ENCODE peak calls at places on chromosomes 11 and 22, in seven cellular contexts. J is HCT116, T is SK-N-SH, Z is GM12878, V is H1, E is HepG2, O is K562. W is an unnamed sample.

GRCh38 chr22:33357894-33358440 is 299.8 kb upstream of the SYN3 start:
- DNase-seq in O (no peak), E (no peak), V (no peak), T (no peak), J (no peak), Z (no peak), W (no peak)

GRCh38 chr22:17402304-17402703 is 33.0 kb downstream of the CECR2 start:
- DNase-seq in J (no peak), Z (no peak), V (no peak), O (no peak), T (no peak), E (no peak), W (no peak)

GRCh38 chr11:69217276-69218105 is 61.8 kb downstream of the SMIM38 start:
- DNase-seq in T (peak), J (no peak), O (no peak), V (no peak), E (no peak), Z (no peak), W (no peak)

GRCh38 chr11:85167471-85167870 is 459.7 kb downstream of the DLG2 start:
- DNase-seq in T (no peak), V (no peak), O (no peak), Z (no peak), E (no peak), J (no peak), W (no peak)

GRCh38 chr11:29452131-29452530 is 564.7 kb downstream of the KCNA4 start:
- DNase-seq in Z (no peak), E (no peak), J (no peak), V (no peak), T (no peak), O (no peak), W (no peak)

GRCh38 chr11:127639916-127640315 is 639.3 kb upstream of the KIRREL3 start:
- DNase-seq in Z (no peak), V (no peak), J (no peak), O (no peak), E (no peak), T (no peak), W (no peak)

GRCh38 chr11:62721994-62722393 is 5.3 kb downstream of the HNRNPUL2 start:
- DNase-seq in J (no peak), Z (no peak), E (peak), O (no peak), V (no peak), T (no peak), W (no peak)

GRCh38 chr11:68071281-68072048 is 32.6 kb downstream of the TCIRG1 start:
- DNase-seq in V (no peak), Z (no peak), E (no peak), T (no peak), O (no peak), J (no peak), W (no peak)

GRCh38 chr11:2728663-2729332 is 29.0 kb upstream of the KCNQ1OT1 start:
- DNase-seq in T (peak), O (no peak), Z (no peak), E (peak), V (no peak), J (no peak), W (no peak)

GRCh38 chr11:134583397-134583990 is 171.5 kb upstream of the B3GAT1 start:
- DNase-seq in E (no peak), V (no peak), T (no peak), J (no peak), Z (no peak), O (no peak), W (no peak)

GRCh38 chr11:117443269-117444186 is 115.9 kb downstream of the CEP164 start:
- DNase-seq in O (peak), E (peak), Z (no peak), V (peak), T (peak), J (no peak), W (peak)

GRCh38 chr11:74581954-74582547 is 10.3 kb upstream of the POLD3 start:
- DNase-seq in O (no peak), E (no peak), T (no peak), V (no peak), J (no peak), Z (no peak), W (no peak)

GRCh38 chr11:119125849-119126248 is 4.5 kb downstream of the HINFP start:
- DNase-seq in E (no peak), O (no peak), Z (no peak), V (no peak), J (no peak), T (no peak), W (no peak)

GRCh38 chr11:61347916-61348461 is 13.7 kb downstream of the CYB561A3 start:
- DNase-seq in J (no peak), T (no peak), O (no peak), V (no peak), Z (no peak), E (no peak), W (no peak)

GRCh38 chr11:2265854-2266585 is 4.4 kb downstream of the ASCL2 start:
- DNase-seq in E (no peak), O (peak), V (no peak), Z (no peak), J (no peak), T (no peak), W (no peak)

GRCh38 chr22:27987557-27987956 is 68.5 kb upstream of the PITPNB start:
- DNase-seq in J (no peak), V (no peak), Z (no peak), E (no peak), T (no peak), O (no peak), W (no peak)

GRCh38 chr11:69799582-69799981 is 19.6 kb downstream of the FGF3 start:
- DNase-seq in Z (no peak), E (peak), T (peak), O (peak), J (peak), V (no peak), W (peak)

GRCh38 chr11:57321388-57321995 is 3.3 kb downstream of the TNKS1BP1 start:
- DNase-seq in O (no peak), Z (no peak), J (no peak), V (no peak), T (no peak), E (no peak), W (peak)

GRCh38 chr11:64990222-64990918 is 6.4 kb downstream of the BATF2 start:
- DNase-seq in E (no peak), O (peak), V (no peak), T (no peak), J (no peak), Z (no peak), W (no peak)

GRCh38 chr22:43260818-43261217 is 73.9 kb upstream of the TTLL12 start:
- DNase-seq in O (no peak), J (no peak), V (no peak), E (no peak), T (no peak), Z (no peak), W (no peak)

GRCh38 chr22:43255299-43255698 is 68.4 kb upstream of the TTLL12 start:
- DNase-seq in O (no peak), T (no peak), V (no peak), Z (no peak), J (no peak), E (no peak), W (no peak)

GRCh38 chr22:43260346-43260745 is 73.4 kb upstream of the TTLL12 start:
- DNase-seq in E (no peak), Z (no peak), J (no peak), T (no peak), V (no peak), O (no peak), W (no peak)

GRCh38 chr22:43256569-43257360 is 69.8 kb upstream of the TTLL12 start:
- DNase-seq in J (no peak), T (peak), O (no peak), Z (no peak), V (no peak), E (no peak), W (no peak)

DNA sequence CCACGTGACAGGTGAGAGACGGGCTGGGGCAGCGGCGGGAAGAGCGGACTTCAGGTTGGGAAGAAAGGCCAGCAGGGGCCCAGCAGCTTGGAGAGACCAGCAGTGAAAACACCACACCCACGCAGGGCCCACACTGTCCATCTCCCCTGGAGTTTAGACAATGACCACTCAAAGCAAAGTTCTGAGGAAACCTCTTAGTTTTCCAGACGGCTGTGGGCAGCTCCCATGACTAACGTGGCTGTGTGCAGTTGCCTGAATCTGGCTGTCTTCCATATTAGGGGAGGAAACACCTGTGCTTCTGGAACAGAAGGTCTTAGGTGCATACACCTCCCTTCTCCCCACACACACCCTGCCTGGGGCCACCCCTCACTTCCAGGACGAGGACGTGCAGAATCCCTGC is 70.6 kb upstream of the TTLL12 start:
- DNase-seq in J (no peak), V (no peak), O (no peak), E (no peak), Z (no peak), T (no peak), W (no peak)
- TF ChIP-seq JUND in J (no peak), V (no peak), O (no peak), E (no peak), Z (no peak), T (no peak), W (no peak)

GRCh38 chr11:504994-505344 is 2.1 kb downstream of the RNH1 start:
- DNase-seq in V (no peak), J (no peak), O (no peak), Z (no peak), T (no peak), E (no peak), W (no peak)

GRCh38 chr11:502288-503178 is 4.5 kb downstream of the RNH1 start:
- DNase-seq in V (no peak), O (no peak), J (no peak), E (no peak), T (peak), Z (no peak), W (no peak)

GRCh38 chr11:504053-504993 is 2.7 kb downstream of the RNH1 start:
- DNase-seq in V (no peak), T (no peak), J (no peak), O (peak), Z (no peak), E (no peak), W (no peak)

GRCh38 chr11:501683-502287 is 5.3 kb downstream of the RNH1 start:
- DNase-seq in T (no peak), E (no peak), O (no peak), Z (no peak), J (no peak), V (no peak), W (no peak)

GRCh38 chr11:503179-503981 is 3.7 kb downstream of the RNH1 start:
- DNase-seq in E (no peak), J (no peak), T (no peak), O (peak), V (no peak), Z (peak), W (no peak)
- TF ChIP-seq JUND in E (no peak), J (no peak), T (no peak), O (no peak), V (no peak), Z (no peak), W (no peak)

GRCh38 chr11:66891849-66892660 is 35.2 kb downstream of the LRFN4 start:
- DNase-seq in T (no peak), J (peak), E (peak), Z (peak), V (no peak), O (peak), W (peak)
- TF ChIP-seq JUND in T (peak), J (no peak), E (peak), Z (peak), V (peak), O (peak), W (no peak)

DNA sequence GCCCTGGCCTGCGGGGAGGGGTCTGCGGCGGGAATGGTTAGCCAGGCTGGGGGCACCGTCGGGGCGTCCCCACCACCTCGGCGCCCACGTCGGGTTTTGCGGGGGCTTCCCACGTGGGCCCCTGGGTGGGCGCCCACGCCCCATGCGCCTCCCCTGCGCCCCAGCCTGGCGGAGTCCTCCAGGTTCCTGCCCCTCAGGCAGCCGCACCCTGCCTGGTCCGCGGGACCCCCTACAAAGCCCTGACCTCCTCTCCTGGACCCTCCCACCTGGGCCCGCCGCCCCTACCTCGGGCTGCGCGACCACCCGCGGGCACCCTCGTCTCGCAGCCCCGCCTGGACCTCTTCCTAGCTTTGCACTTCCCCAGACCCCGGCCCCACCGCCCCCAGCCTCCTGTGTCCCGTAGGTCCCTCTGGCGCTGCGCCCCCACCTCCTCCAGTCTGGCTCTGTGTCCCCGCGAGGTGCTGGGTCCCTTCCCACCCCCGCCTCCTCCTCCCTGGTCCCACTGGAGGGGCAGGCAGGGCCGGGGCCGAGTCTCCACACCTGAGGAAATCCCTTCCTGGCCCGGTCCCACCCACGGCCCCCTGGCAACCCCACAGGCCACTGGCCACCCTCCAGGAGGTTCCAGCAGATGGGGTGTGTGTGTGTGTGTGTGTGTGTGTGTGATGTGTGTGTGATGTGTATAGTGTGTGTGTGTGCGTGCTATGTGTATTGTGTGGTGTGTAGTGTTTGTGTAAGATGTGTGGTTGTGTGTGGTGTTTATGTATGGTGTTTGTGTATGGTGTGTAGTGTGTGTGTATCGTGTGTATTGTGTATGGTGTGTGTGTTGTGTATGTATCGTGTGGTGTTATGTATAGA is 11.8 kb downstream of the PIM3 start:
- DNase-seq in Z (no peak), J (no peak), E (no peak), V (no peak), O (no peak), T (peak), W (no peak)
- TF ChIP-seq JUND in Z (no peak), J (no peak), E (no peak), V (no peak), O (no peak), T (no peak), W (no peak)

GRCh38 chr11:100273066-100273815 is 413.8 kb upstream of the ARHGAP42 start:
- DNase-seq in Z (no peak), J (no peak), V (no peak), O (no peak), T (no peak), E (no peak), W (no peak)

GRCh38 chr11:100269511-100269910 is 417.6 kb upstream of the ARHGAP42 start:
- DNase-seq in V (no peak), J (no peak), Z (no peak), T (no peak), E (no peak), O (no peak), W (no peak)
- TF ChIP-seq JUND in V (no peak), J (no peak), Z (no peak), T (no peak), E (no peak), O (no peak), W (no peak)

GRCh38 chr11:132549571-132549970 is 982.7 kb downstream of the OPCML start:
- DNase-seq in T (no peak), V (no peak), J (no peak), Z (no peak), E (no peak), O (no peak), W (no peak)

GRCh38 chr11:132551011-132551410 is 981.3 kb downstream of the OPCML start:
- DNase-seq in E (no peak), V (no peak), J (no peak), T (no peak), O (no peak), Z (no peak), W (no peak)

GRCh38 chr11:132549001-132549400 is 983.3 kb downstream of the OPCML start:
- DNase-seq in V (no peak), O (no peak), J (no peak), T (no peak), Z (no peak), E (no peak), W (no peak)
- TF ChIP-seq JUND in V (no peak), O (no peak), J (no peak), T (no peak), Z (no peak), E (no peak), W (no peak)